ENCODE peak calls at places on chromosomes 2 and 18, in five cellular contexts. O is NCI-H1105; M is activated naive CD4-positive, alpha-beta T cell; B is MCF 10A; G is memory B cell. H is an unnamed sample.

GRCh38 chr2:219624565-219624964 is 2.9 kb upstream of the SLC4A3 start:
- DNase-seq in M (no peak), G (no peak), O (no peak), B (no peak), H (no peak)

GRCh38 chr2:132814651-132815050 is 144.6 kb upstream of the LYPD1 start:
- DNase-seq in B (no peak), O (no peak), G (no peak), M (no peak), H (no peak)

GRCh38 chr2:222651721-222652420 is 4.0 kb downstream of the FARSB start:
- DNase-seq in M (no peak), B (no peak), G (no peak), O (no peak), H (no peak)

GRCh38 chr18:33839452-33840225 is 261.6 kb downstream of the ASXL3 start:
- DNase-seq in O (peak), M (no peak), G (no peak), B (peak), H (no peak)

GRCh38 chr18:321839-322467 is 54.1 kb upstream of the THOC1 start:
- DNase-seq in O (no peak), G (no peak), B (no peak), M (no peak), H (no peak)

GRCh38 chr2:145166716-145167115 is 646.8 kb upstream of the ZEB2 start:
- DNase-seq in O (no peak), M (no peak), G (no peak), B (no peak), H (no peak)

GRCh38 chr2:5743992-5744391 is 51.8 kb downstream of the SOX11 start:
- DNase-seq in B (no peak), G (no peak), M (no peak), O (no peak), H (no peak)

GRCh38 chr2:8482432-8482831 is 199.4 kb upstream of the ID2 start:
- DNase-seq in G (no peak), O (no peak), B (no peak), M (no peak), H (no peak)

GRCh38 chr2:177400337-177400923 is 7.9 kb downstream of the AGPS start:
- DNase-seq in M (no peak), B (no peak), G (no peak), O (no peak), H (no peak)

GRCh38 chr18:49652841-49653240 is 91.0 kb downstream of the LIPG start:
- DNase-seq in O (no peak), G (no peak), B (no peak), M (no peak), H (no peak)

GRCh38 chr2:70349921-70350685 is 48.2 kb upstream of the FAM136A start:
- DNase-seq in M (no peak), O (no peak), B (no peak), G (no peak), H (no peak)

GRCh38 chr2:186871866-186872265 is 22.9 kb upstream of the ZSWIM2 start:
- DNase-seq in B (no peak), M (no peak), G (no peak), O (no peak), H (no peak)

GRCh38 chr2:66571873-66572272 is 136.9 kb downstream of the MEIS1 start:
- DNase-seq in M (no peak), G (no peak), B (no peak), O (no peak), H (no peak)

GRCh38 chr2:160484859-160485520 is 8.6 kb downstream of the RBMS1 start:
- DNase-seq in O (no peak), B (no peak), M (no peak), G (no peak), H (no peak)

GRCh38 chr2:25587361-25587760 is 86.0 kb downstream of the DTNB start:
- DNase-seq in O (no peak), M (no peak), G (no peak), B (peak), H (no peak)

GRCh38 chr2:32375228-32375892 is 18.5 kb downstream of the BIRC6 start:
- DNase-seq in M (no peak), G (no peak), O (no peak), B (no peak), H (no peak)

GRCh38 chr18:59921384-59921891 is 21.6 kb downstream of the PMAIP1 start:
- DNase-seq in G (no peak), M (no peak), O (no peak), B (no peak), H (no peak)

GRCh38 chr2:59195851-59196250 is 954.7 kb upstream of the FANCL start:
- DNase-seq in B (peak), M (no peak), G (no peak), O (no peak), H (no peak)

GRCh38 chr2:70523996-70524965 is 29.3 kb downstream of the TGFA start:
- DNase-seq in O (no peak), G (no peak), M (no peak), B (peak), H (no peak)

GRCh38 chr2:74458957-74459290 is 686 bp downstream of the WBP1 start:
- DNase-seq in B (no peak), G (no peak), O (no peak), M (no peak), H (no peak)

GRCh38 chr2:127673304-127674069 is 1.8 kb downstream of the LIMS2 start:
- DNase-seq in B (no peak), G (no peak), O (no peak), M (no peak), H (no peak)

GRCh38 chr2:16014041-16014787 is 73.9 kb downstream of the MYCN start:
- DNase-seq in B (no peak), G (no peak), M (no peak), O (no peak), H (no peak)

GRCh38 chr2:224561234-224562005 is 23.7 kb downstream of the CUL3 start:
- DNase-seq in O (no peak), B (no peak), G (no peak), M (no peak), H (no peak)

GRCh38 chr2:120205901-120206581 is 17.2 kb downstream of the TMEM185B start:
- DNase-seq in M (no peak), O (no peak), B (peak), G (no peak), H (peak)

GRCh38 chr2:172740871-172741270 is 5.2 kb downstream of the RAPGEF4 start:
- DNase-seq in B (no peak), M (no peak), O (no peak), G (no peak), H (no peak)

H was measured in progenitor cell of endocrine pancreas.